ENCODE peak calls at places on chromosomes 1 and 21, in six cellular contexts. S is left ventricle myocardium inferior, H is keratinocyte, R is astrocyte of the spinal cord, J is fibroblast of lung, N is dorsolateral prefrontal cortex. C is an unnamed sample.

GRCh38 chr1:91011726-91012125 is 10.1 kb downstream of the ZNF644 start:
- DNase-seq in H (no peak), R (peak; percentile 52), J (peak; percentile 56), N (no peak), S (no peak), C (no peak)

GRCh38 chr21:45741691-45742090 is 98.2 kb downstream of the PCBP3 start:
- DNase-seq in N (no peak), H (no peak), S (no peak), J (no peak), R (no peak), C (no peak)

GRCh38 chr1:51537568-51537967 is 18.5 kb upstream of the EPS15 start:
- DNase-seq in J (no peak), N (no peak), R (no peak), H (no peak), S (no peak), C (no peak)

GRCh38 chr1:19122668-19123067 is 87.4 kb downstream of the UBR4 start:
- DNase-seq in R (no peak), N (no peak), J (no peak), H (no peak), S (peak; percentile 24), C (peak; percentile 22)

GRCh38 chr1:153773004-153773921 is 1.9 kb upstream of the SLC27A3 start:
- DNase-seq in R (no peak), H (no peak), N (no peak), J (no peak), S (no peak), C (no peak)

GRCh38 chr1:107525146-107525545 is 384.3 kb downstream of the NTNG1 start:
- DNase-seq in J (no peak), H (no peak), R (no peak), N (no peak), S (no peak), C (no peak)

GRCh38 chr1:116842654-116843053 is 67.1 kb upstream of the PTGFRN start:
- DNase-seq in N (no peak), H (no peak), J (no peak), S (no peak), R (no peak), C (no peak)

GRCh38 chr1:156801409-156802121 is 15.1 kb downstream of the SH2D2A start:
- DNase-seq in H (no peak), J (peak; percentile 30), N (no peak), R (peak; percentile 86), S (peak; percentile 31), C (no peak)

GRCh38 chr1:205920159-205920558 is 23.1 kb downstream of the SLC26A9 start:
- DNase-seq in S (peak; percentile 61), N (no peak), R (peak; percentile 62), J (peak; percentile 48), H (no peak), C (peak; percentile 72)

GRCh38 chr1:153705484-153705883 is 22.4 kb upstream of the INTS3 start:
- DNase-seq in N (no peak), S (no peak), J (no peak), H (no peak), R (no peak), C (no peak)

GRCh38 chr1:224203243-224204016 is 20.4 kb downstream of the DEGS1 start:
- DNase-seq in H (no peak), J (peak; percentile 79), S (peak; percentile 40), N (peak; percentile 17), R (peak; percentile 91), C (peak; percentile 44)

GRCh38 chr1:97340951-97341350 is 579.9 kb downstream of the DPYD start:
- DNase-seq in J (peak; percentile 77), S (no peak), H (no peak), R (peak; percentile 86), N (no peak), C (no peak)

GRCh38 chr1:112904831-112905227 is 51.2 kb downstream of the SLC16A1 start:
- DNase-seq in R (no peak), N (no peak), J (no peak), S (no peak), H (no peak), C (no peak)

GRCh38 chr21:34991366-34991967 is 57.6 kb downstream of the RUNX1 start:
- DNase-seq in H (no peak), J (no peak), N (no peak), S (no peak), R (no peak), C (no peak)

GRCh38 chr1:166133276-166133841 is 33.4 kb downstream of the FAM78B start:
- DNase-seq in R (peak; percentile 4), S (no peak), N (no peak), J (peak; percentile 1), H (no peak), C (no peak)

GRCh38 chr1:200670215-200671118 is 760 bp upstream of the DDX59 start:
- DNase-seq in N (peak; percentile 48), J (peak; percentile 78), H (no peak), R (peak; percentile 79), S (no peak), C (peak; percentile 15)

GRCh38 chr1:199878818-199879217 is 148.7 kb upstream of the NR5A2 start:
- DNase-seq in H (no peak), J (no peak), R (no peak), S (no peak), N (no peak), C (no peak)

GRCh38 chr1:32101233-32101681 is 6.6 kb upstream of the KPNA6 start:
- DNase-seq in H (no peak), R (peak; percentile 63), N (no peak), S (no peak), J (peak; percentile 74), C (no peak)

GRCh38 chr1:67583462-67583950 is 101.5 kb upstream of the GADD45A start:
- DNase-seq in N (no peak), H (no peak), R (no peak), J (no peak), S (no peak), C (no peak)

GRCh38 chr1:117231748-117232373 is 21.1 kb upstream of the VTCN1 start:
- DNase-seq in N (no peak), R (no peak), H (no peak), J (no peak), S (no peak), C (no peak)

GRCh38 chr1:247360116-247360898 is 28.6 kb upstream of the ZNF496 start:
- DNase-seq in J (no peak), H (no peak), S (no peak), N (no peak), R (peak; percentile 33), C (no peak)

GRCh38 chr1:234585333-234586055 is 24.5 kb downstream of the IRF2BP2 start:
- DNase-seq in R (peak; percentile 79), S (no peak), N (no peak), H (no peak), J (peak; percentile 41), C (peak; percentile 43)

GRCh38 chr21:46597031-46597430 is 7.9 kb downstream of the S100B start:
- DNase-seq in R (no peak), S (no peak), N (no peak), H (no peak), J (no peak), C (no peak)

GRCh38 chr1:211791979-211792378 is 38.6 kb downstream of the LPGAT1 start:
- DNase-seq in R (no peak), S (no peak), H (no peak), J (no peak), N (no peak), C (no peak)

GRCh38 chr1:113536182-113536780 is 146.0 kb downstream of the MAGI3 start:
- DNase-seq in S (no peak), N (no peak), J (peak; percentile 20), R (peak; percentile 62), H (no peak), C (no peak)

GRCh38 chr1:87335175-87335992 is 6.7 kb downstream of the LMO4 start:
- DNase-seq in N (peak; percentile 41), S (peak; percentile 76), R (peak; percentile 30), J (peak; percentile 40), H (no peak), C (peak; percentile 80)

GRCh38 chr21:26127918-26128317 is 42.7 kb downstream of the APP start:
- DNase-seq in S (no peak), J (peak; percentile 54), N (peak; percentile 43), H (no peak), R (peak; percentile 53), C (no peak)

GRCh38 chr1:34130306-34130705 is 34.7 kb downstream of the CSMD2 start:
- DNase-seq in S (no peak), J (no peak), H (no peak), R (no peak), N (no peak), C (no peak)

GRCh38 chr1:153417136-153417888 is 992 bp downstream of the S100A7A start:
- DNase-seq in S (no peak), N (no peak), J (no peak), H (no peak), R (no peak), C (no peak)

GRCh38 chr1:180933141-180933540 is 20.4 kb downstream of the KIAA1614 start:
- DNase-seq in R (no peak), H (no peak), S (no peak), J (no peak), N (no peak), C (no peak)
- TF ChIP-seq CTCF in R (no peak), H (no peak), S (no peak), J (no peak), N (no peak), C (no peak)

GRCh38 chr1:64453695-64454094 is 16.2 kb upstream of the CACHD1 start:
- DNase-seq in J (no peak), S (no peak), N (no peak), H (no peak), R (no peak), C (no peak)
- H3K4me3 ChIP-seq in J (no peak overlapping the region), S (no peak overlapping the region), N (no peak overlapping the region), H (no peak overlapping the region), R (no peak overlapping the region), C (no peak overlapping the region)

DNA sequence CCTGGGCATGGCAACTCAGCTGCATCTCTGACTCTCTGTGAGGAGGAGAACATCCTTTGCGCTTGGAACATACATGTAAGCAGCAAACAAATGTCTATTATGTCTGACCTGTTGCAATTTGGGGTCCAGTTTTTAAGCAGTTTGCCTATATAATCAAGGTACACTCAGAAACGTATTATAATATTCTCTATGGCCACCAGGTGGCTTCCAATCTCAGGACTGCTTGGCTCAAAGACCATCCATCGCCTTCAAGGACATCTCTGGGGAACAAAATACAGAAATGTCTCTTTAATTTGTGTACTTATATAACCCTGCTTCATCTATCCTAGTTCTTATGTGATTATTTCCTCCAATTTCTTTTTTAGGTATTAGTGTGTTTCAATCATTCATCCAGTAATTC is 227.2 kb downstream of the OLFM3 start:
- DNase-seq in H (no peak), N (no peak), J (no peak), S (no peak), R (no peak), C (no peak)
- TF ChIP-seq CTCF in H (no peak), N (no peak), J (no peak), S (no peak), R (peak; percentile 20), C (peak; percentile 14)

GRCh38 chr1:30822966-30823581 is 65.5 kb upstream of the LAPTM5 start:
- DNase-seq in J (peak; percentile 73), S (no peak), R (peak; percentile 36), N (no peak), H (no peak), C (no peak)

GRCh38 chr1:30824736-30825429 is 67.3 kb upstream of the LAPTM5 start:
- DNase-seq in J (no peak), R (no peak), N (no peak), S (no peak), H (no peak), C (no peak)

GRCh38 chr1:30823627-30823968 is 66.0 kb upstream of the LAPTM5 start:
- DNase-seq in N (no peak), H (no peak), R (no peak), S (no peak), J (no peak), C (no peak)

GRCh38 chr1:30822006-30822405 is 64.4 kb upstream of the LAPTM5 start:
- DNase-seq in J (no peak), R (no peak), H (no peak), N (no peak), S (no peak), C (no peak)

GRCh38 chr1:30823969-30824735 is 66.6 kb upstream of the LAPTM5 start:
- DNase-seq in H (peak; percentile 92), S (peak; percentile 96), J (peak; percentile 100), R (peak; percentile 100), N (peak; percentile 97), C (peak; percentile 95)
- H3K4me3 ChIP-seq in H (peak overlapping the region; percentile 57), S (peak overlapping the region; percentile 66), J (peak overlapping the region; percentile 57), R (peak overlapping the region; percentile 48), N (peak overlapping the region; percentile 36), C (peak overlapping the region; percentile 47)